ENCODE peak calls at places on chromosome 18, in nine cellular contexts. A, G, M, E, U, N, C, P and K are unnamed samples.

GRCh38 chr18:68428026-68428425 is 286.9 kb downstream of the TMX3 start:
- DNase-seq in A (peak; percentile 64), G (no peak), M (no peak), E (no peak), U (no peak), N (no peak), C (no peak), P (no peak), K (no peak)

GRCh38 chr18:78934003-78934402 is 45.6 kb upstream of the SALL3 start:
- DNase-seq in A (no peak), G (no peak), M (no peak), E (no peak), U (no peak), N (no peak), C (no peak), P (no peak), K (no peak)

GRCh38 chr18:69784840-69785239 is 162.8 kb downstream of the CD226 start:
- DNase-seq in A (no peak), G (no peak), M (no peak), E (no peak), U (no peak), N (no peak), C (no peak), P (no peak), K (no peak)

GRCh38 chr18:60331890-60332289 is 40.7 kb downstream of the MC4R start:
- DNase-seq in A (no peak), G (peak; percentile 32), M (no peak), E (no peak), U (no peak), N (no peak), C (no peak), P (no peak), K (no peak)

GRCh38 chr18:67308819-67309218 is 207.7 kb downstream of the DSEL start:
- DNase-seq in A (no peak), G (no peak), M (no peak), E (no peak), U (no peak), N (no peak), C (no peak), P (no peak), K (no peak)

GRCh38 chr18:58900015-58900649 is 35.5 kb downstream of the ZNF532 start:
- DNase-seq in A (no peak), G (no peak), M (no peak), E (no peak), U (no peak), N (no peak), C (no peak), P (no peak), K (no peak)

GRCh38 chr18:78730564-78731422 is 248.8 kb upstream of the SALL3 start:
- DNase-seq in A (no peak), G (no peak), M (no peak), E (no peak), U (no peak), N (peak; percentile 20), C (no peak), P (no peak), K (no peak)

GRCh38 chr18:6591491-6591890 is 138.0 kb upstream of the ARHGAP28 start:
- DNase-seq in A (no peak), G (no peak), M (no peak), E (no peak), U (no peak), N (no peak), C (no peak), P (no peak), K (no peak)

GRCh38 chr18:78150590-78150989 is 829.0 kb upstream of the SALL3 start:
- DNase-seq in A (no peak), G (no peak), M (no peak), E (no peak), U (no peak), N (no peak), C (no peak), P (no peak), K (no peak)

GRCh38 chr18:43525149-43525548 is 247.9 kb upstream of the SYT4 start:
- DNase-seq in A (no peak), G (no peak), M (no peak), E (no peak), U (no peak), N (no peak), C (no peak), P (no peak), K (no peak)

GRCh38 chr18:23107718-23108117 is 27.6 kb upstream of the CABLES1 start:
- DNase-seq in A (no peak), G (no peak), M (no peak), E (no peak), U (no peak), N (no peak), C (no peak), P (no peak), K (no peak)

GRCh38 chr18:69951182-69951581 is 3.5 kb upstream of the CD226 start:
- DNase-seq in A (peak; percentile 35), G (no peak), M (peak; percentile 9), E (no peak), U (no peak), N (no peak), C (no peak), P (no peak), K (no peak)

GRCh38 chr18:54263904-54264336 is 5.4 kb upstream of the POLI start:
- DNase-seq in A (no peak), G (no peak), M (peak; percentile 29), E (no peak), U (no peak), N (no peak), C (no peak), P (no peak), K (no peak)

GRCh38 chr18:6150481-6150880 is 255.2 kb upstream of the TMEM200C start:
- DNase-seq in A (no peak), G (no peak), M (no peak), E (no peak), U (no peak), N (no peak), C (no peak), P (no peak), K (no peak)

GRCh38 chr18:59708988-59709387 is 11.8 kb upstream of the CCBE1 start:
- DNase-seq in A (no peak), G (no peak), M (no peak), E (no peak), U (no peak), N (peak; percentile 58), C (no peak), P (no peak), K (no peak)

GRCh38 chr18:36309436-36310391 is 12.2 kb downstream of the FHOD3 start:
- DNase-seq in A (peak; percentile 17), G (peak; percentile 68), M (no peak), E (no peak), U (peak; percentile 42), N (peak; percentile 42), C (no peak), P (no peak), K (no peak)

GRCh38 chr18:21270453-21270852 is 28.4 kb downstream of the GREB1L start:
- DNase-seq in A (no peak), G (no peak), M (no peak), E (no peak), U (no peak), N (no peak), C (no peak), P (no peak), K (no peak)

DNA sequence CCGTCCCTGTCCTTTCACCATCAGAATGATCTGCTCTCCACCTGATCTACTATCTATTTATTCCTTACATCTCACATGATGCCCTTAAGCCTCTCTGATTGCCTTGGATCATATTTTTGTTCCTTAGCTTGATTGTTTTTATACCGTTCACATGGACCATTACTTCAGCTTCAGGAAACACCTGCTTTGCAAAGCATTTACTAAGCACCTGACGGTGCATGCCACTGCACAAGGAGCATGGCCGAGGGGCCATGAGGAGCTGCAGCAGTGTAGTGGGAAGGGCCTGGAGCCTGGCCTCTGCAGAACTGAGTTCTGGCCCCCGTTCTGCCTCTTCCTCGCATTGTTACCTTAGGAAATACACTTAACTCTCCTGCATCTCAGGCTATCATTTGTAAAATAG is 124.1 kb upstream of the NDUFV2 start:
- DNase-seq in A (peak; percentile 51), G (no peak), M (no peak), E (no peak), U (no peak), N (no peak), C (no peak), P (no peak), K (no peak)
- H3K4me1 ChIP-seq in A (no peaks in the 10 kb centered on the region), G (no peaks in the 10 kb centered on the region), M (peaks cover 42% of the 10 kb centered on the region), E (peaks cover 29% of the 10 kb centered on the region), U (peaks cover 32% of the 10 kb centered on the region), N (peaks cover 4% of the 10 kb centered on the region), C (no peaks in the 10 kb centered on the region), P (no peaks in the 10 kb centered on the region), K (no peaks in the 10 kb centered on the region)

GRCh38 chr18:10927290-10927979 is 221.9 kb downstream of the PIEZO2 start:
- DNase-seq in A (peak; percentile 88), G (no peak), M (no peak), E (no peak), U (no peak), N (no peak), C (no peak), P (no peak), K (no peak)
- H3K4me3 ChIP-seq in A (no peak overlapping the region), G (no peak overlapping the region), M (no peak overlapping the region), E (no peak overlapping the region), U (no peak overlapping the region), N (no peak overlapping the region), C (no peak overlapping the region), P (no peak overlapping the region), K (no peak overlapping the region)

DNA sequence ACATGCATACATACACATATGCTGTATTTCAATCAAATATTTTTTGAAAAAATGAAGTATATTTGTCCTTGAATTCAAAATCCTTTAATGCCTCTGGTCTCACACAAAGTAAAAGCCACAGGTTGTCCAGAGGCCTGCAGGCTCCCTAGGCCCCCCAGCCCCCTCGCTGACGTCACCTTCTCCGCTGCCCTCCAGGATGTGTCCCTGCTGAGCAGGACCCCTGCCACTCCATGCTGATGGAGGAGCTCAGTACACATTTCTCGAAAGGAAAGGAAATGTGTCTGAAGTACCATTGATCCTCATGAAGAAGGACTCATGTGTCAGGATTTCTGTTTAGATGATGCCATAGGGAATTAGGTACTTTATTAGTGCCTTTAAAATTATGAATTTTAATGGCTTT is 212.1 kb downstream of the LDLRAD4 start:
- DNase-seq in A (no peak), G (no peak), M (no peak), E (no peak), U (no peak), N (no peak), C (no peak), P (no peak), K (no peak)
- H3K4me1 ChIP-seq in A (peaks cover 29% of the 10 kb centered on the region), G (peaks cover 14% of the 10 kb centered on the region), M (peaks cover 6% of the 10 kb centered on the region), E (no peaks in the 10 kb centered on the region), U (peaks cover 19% of the 10 kb centered on the region), N (no peaks in the 10 kb centered on the region), C (no peaks in the 10 kb centered on the region), P (no peaks in the 10 kb centered on the region), K (peaks cover 9% of the 10 kb centered on the region)

DNA sequence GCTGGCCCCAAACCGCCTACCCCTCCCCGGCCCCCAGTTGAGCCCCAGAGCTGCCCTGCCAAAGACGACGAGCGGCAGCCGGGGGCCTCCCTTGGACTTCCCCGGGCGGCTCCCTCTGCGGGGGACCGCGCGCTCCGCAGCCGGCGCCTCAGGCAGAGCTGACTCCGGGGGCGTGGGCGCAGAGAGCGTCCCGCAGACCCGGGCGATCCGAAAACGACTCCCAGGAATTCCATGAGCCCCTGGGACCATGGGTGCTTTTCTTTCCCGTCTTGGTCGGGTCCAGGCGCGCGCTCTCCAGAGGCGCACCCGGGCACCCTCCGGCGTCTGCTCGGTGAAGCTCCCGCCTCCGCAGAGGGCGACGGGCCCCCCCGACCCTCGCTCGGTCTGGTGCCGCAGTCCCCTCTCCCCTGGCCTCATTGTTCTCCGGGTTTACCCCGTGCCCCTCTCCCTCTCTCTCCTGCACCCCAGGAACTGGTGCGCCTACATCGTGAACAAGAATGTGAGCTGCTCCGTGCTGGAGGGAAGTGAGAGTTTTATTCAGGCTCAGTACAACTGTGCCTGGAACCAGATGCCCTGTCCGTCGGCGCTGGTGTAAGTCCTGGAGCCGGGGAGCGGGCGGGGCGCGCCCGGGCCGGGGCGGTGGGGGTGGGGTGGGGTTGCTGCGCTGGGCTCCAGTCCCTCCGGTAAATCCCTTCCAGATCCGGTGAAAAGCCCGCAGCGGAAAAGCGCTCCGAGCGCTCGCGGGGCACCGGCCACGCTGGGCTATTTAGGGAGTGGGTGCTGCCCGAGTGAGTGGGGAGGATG is 737 bp downstream of the EMILIN2 start:
- DNase-seq in A (no peak), G (peak; percentile 61), M (no peak), E (peak; percentile 73), U (no peak), N (peak; percentile 75), C (no peak), P (peak; percentile 62), K (no peak)
- H3K4me3 ChIP-seq in A (peak overlapping the region; percentile 12), G (peak overlapping the region; percentile 63), M (no peak overlapping the region), E (peak overlapping the region; percentile 68), U (peak overlapping the region; percentile 49), N (peak overlapping the region; percentile 81), C (peak overlapping the region; percentile 46), P (peak overlapping the region; percentile 21), K (peak overlapping the region; percentile 36)